ENCODE peak calls at places on chromosome 16, in ten cellular contexts. E is uterus; F is psoas muscle; M is GM13976; A is CD8-positive, alpha-beta T cell; C is cardiac muscle cell; Y is adrenal gland; Z is type B pancreatic cell; H is left ventricle myocardium inferior; P is fibroblast of the aortic adventitia. T is an unnamed sample.

GRCh38 chr16:31113420-31114124 is 3.9 kb upstream of the KAT8 start:
- DNase-seq in E (no peak), F (no peak), M (no peak), A (no peak), C (no peak), Y (no peak), Z (no peak), H (no peak), P (no peak), T (no peak)

GRCh38 chr16:67104061-67104460 is 5.7 kb upstream of the PHAF1 start:
- DNase-seq in E (no peak), F (no peak), M (no peak), A (no peak), C (peak; percentile 54), Y (peak; percentile 31), Z (no peak), H (no peak), P (peak; percentile 33), T (no peak)

GRCh38 chr16:22373662-22374310 is 633 bp downstream of the CDR2 start:
- DNase-seq in E (peak; percentile 40), F (peak; percentile 62), M (peak; percentile 38), A (peak; percentile 46), C (no peak), Y (peak; percentile 54), Z (peak; percentile 71), H (peak; percentile 48), P (peak; percentile 35), T (peak; percentile 35)

GRCh38 chr16:21603920-21604319 is 4.5 kb downstream of the METTL9 start:
- DNase-seq in E (no peak), F (no peak), M (no peak), A (no peak), C (no peak), Y (peak; percentile 60), Z (no peak), H (no peak), P (no peak), T (no peak)

GRCh38 chr16:71883193-71883848 is 661 bp downstream of the ZNF821 start:
- DNase-seq in E (peak; percentile 40), F (no peak), M (peak; percentile 68), A (peak; percentile 53), C (peak; percentile 11), Y (peak; percentile 42), Z (peak; percentile 70), H (peak; percentile 31), P (peak; percentile 13), T (peak; percentile 67)

GRCh38 chr16:54210437-54211081 is 76.0 kb downstream of the IRX3 start:
- DNase-seq in E (no peak), F (no peak), M (no peak), A (no peak), C (no peak), Y (no peak), Z (no peak), H (no peak), P (no peak), T (no peak)

GRCh38 chr16:30609002-30609927 is 924 bp downstream of the ZNF689 start:
- DNase-seq in E (peak; percentile 47), F (peak; percentile 59), M (peak; percentile 69), A (no peak), C (peak; percentile 59), Y (peak; percentile 69), Z (no peak), H (peak; percentile 49), P (peak; percentile 35), T (peak; percentile 56)

GRCh38 chr16:19980866-19981265 is 92.8 kb downstream of the GPR139 start:
- DNase-seq in E (no peak), F (no peak), M (no peak), A (no peak), C (peak; percentile 7), Y (no peak), Z (no peak), H (no peak), P (no peak), T (no peak)

GRCh38 chr16:88936913-88937666 is 39.9 kb downstream of the CBFA2T3 start:
- DNase-seq in E (no peak), F (peak; percentile 11), M (no peak), A (no peak), C (no peak), Y (no peak), Z (no peak), H (peak; percentile 31), P (no peak), T (no peak)

GRCh38 chr16:29906520-29907244 is 6.4 kb downstream of the ASPHD1 start:
- DNase-seq in E (no peak), F (no peak), M (no peak), A (no peak), C (no peak), Y (no peak), Z (no peak), H (no peak), P (no peak), T (no peak)

GRCh38 chr16:86038923-86039310 is 140.0 kb downstream of the IRF8 start:
- DNase-seq in E (no peak), F (no peak), M (no peak), A (peak; percentile 22), C (no peak), Y (no peak), Z (no peak), H (no peak), P (no peak), T (no peak)

GRCh38 chr16:82081271-82081670 is 46.2 kb downstream of the HSD17B2 start:
- DNase-seq in E (no peak), F (no peak), M (no peak), A (no peak), C (no peak), Y (no peak), Z (no peak), H (no peak), P (no peak), T (no peak)

GRCh38 chr16:66958857-66959644 is 2.0 kb upstream of the CES3 start:
- DNase-seq in E (no peak), F (no peak), M (no peak), A (no peak), C (no peak), Y (no peak), Z (no peak), H (no peak), P (no peak), T (no peak)

GRCh38 chr16:87169509-87169985 is 147.6 kb downstream of the C16orf95 start:
- DNase-seq in E (no peak), F (no peak), M (no peak), A (no peak), C (no peak), Y (no peak), Z (no peak), H (no peak), P (no peak), T (no peak)

GRCh38 chr16:87101903-87102302 is 215.3 kb downstream of the C16orf95 start:
- DNase-seq in E (no peak), F (no peak), M (no peak), A (no peak), C (peak; percentile 71), Y (no peak), Z (no peak), H (no peak), P (peak; percentile 95), T (no peak)

GRCh38 chr16:19175492-19176262 is 7.6 kb downstream of the SYT17 start:
- DNase-seq in E (no peak), F (no peak), M (no peak), A (no peak), C (peak; percentile 60), Y (no peak), Z (no peak), H (no peak), P (peak; percentile 4), T (no peak)

GRCh38 chr16:87963400-87963799 is 12.2 kb downstream of the BANP start:
- DNase-seq in E (no peak), F (no peak), M (no peak), A (peak; percentile 62), C (peak; percentile 84), Y (no peak), Z (no peak), H (no peak), P (peak; percentile 89), T (no peak)

GRCh38 chr16:1990336-1991134 is 765 bp downstream of the SYNGR3 start:
- DNase-seq in E (no peak), F (no peak), M (peak; percentile 68), A (peak; percentile 47), C (no peak), Y (no peak), Z (no peak), H (no peak), P (no peak), T (no peak)

GRCh38 chr16:25052530-25052929 is 37.4 kb upstream of the ARHGAP17 start:
- DNase-seq in E (no peak), F (no peak), M (no peak), A (no peak), C (no peak), Y (peak; percentile 51), Z (no peak), H (peak; percentile 31), P (no peak), T (no peak)

GRCh38 chr16:352547-353403 is at the start of gene AXIN1:
- DNase-seq in E (peak; percentile 100), F (peak; percentile 100), M (peak; percentile 98), A (peak; percentile 100), C (peak; percentile 97), Y (peak; percentile 100), Z (peak; percentile 100), H (peak; percentile 100), P (peak; percentile 75), T (peak; percentile 98)
- TF ChIP-seq CTCF in E (no peak), F (peak; percentile 47), M (peak; percentile 53), A (peak; percentile 17), C (peak; percentile 23), Y (no peak), Z (peak; percentile 74), H (peak; percentile 66), P (peak; percentile 55), T (peak; percentile 56)

GRCh38 chr16:63720848-63721247 is 1401.0 kb downstream of the CDH11 start:
- DNase-seq in E (no peak), F (no peak), M (no peak), A (no peak), C (peak; percentile 26), Y (no peak), Z (no peak), H (no peak), P (no peak), T (no peak)
- TF ChIP-seq CTCF in E (no peak), F (no peak), M (no peak), A (no peak), C (peak; percentile 49), Y (no peak), Z (peak; percentile 50), H (peak; percentile 33), P (peak; percentile 3), T (no peak)

GRCh38 chr16:65195998-65196397 is 74.1 kb upstream of the CDH11 start:
- DNase-seq in E (no peak), F (no peak), M (no peak), A (no peak), C (peak; percentile 18), Y (no peak), Z (no peak), H (no peak), P (no peak), T (no peak)
- TF ChIP-seq CTCF in E (no peak), F (no peak), M (no peak), A (no peak), C (no peak), Y (no peak), Z (no peak), H (no peak), P (no peak), T (no peak)

DNA sequence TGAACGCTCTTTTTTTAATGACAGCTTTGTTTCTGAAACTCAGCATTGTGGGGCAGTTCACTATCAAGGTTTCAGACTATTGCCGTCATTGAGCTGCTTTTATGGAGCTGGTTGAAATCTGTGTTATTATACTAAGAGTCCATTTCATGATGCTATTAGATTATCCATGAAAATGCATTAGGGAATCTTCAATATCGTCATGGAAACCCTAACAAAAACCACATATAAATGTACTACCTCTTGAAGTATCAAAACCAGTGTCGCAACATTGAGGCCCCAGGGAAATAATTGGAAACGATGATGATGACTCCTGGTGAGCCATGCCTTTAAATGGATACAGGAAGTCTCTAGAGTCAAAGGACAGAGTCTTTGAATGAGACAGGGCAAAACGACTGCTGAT is 231.6 kb upstream of the CPHXL start:
- DNase-seq in E (no peak), F (no peak), M (no peak), A (no peak), C (no peak), Y (no peak), Z (no peak), H (no peak), P (no peak), T (no peak)
- TF ChIP-seq CTCF in E (no peak), F (no peak), M (no peak), A (no peak), C (no peak), Y (no peak), Z (no peak), H (no peak), P (no peak), T (no peak)

T was measured in GM10248.